ENCODE peak calls at places on chromosome 12, in ten cellular contexts. One of them, this sample, is unnamed.

GRCh38 chr12:8831116-8831515 is 8.7 kb downstream of the A2ML1 start:
- DNase-seq in psoas muscle: no peak
- DNase-seq in Peyer's patch: no peak
- DNase-seq in ascending aorta: no peak
- DNase-seq in neural crest cell: no peak
- DNase-seq in glutamatergic neuron: no peak
- DNase-seq in GDM1: no peak
- DNase-seq in choroid plexus epithelial cell: no peak
- DNase-seq in NCI-H1436: no peak
- DNase-seq in WERI-Rb-1: no peak
- DNase-seq in this sample: no peak

GRCh38 chr12:108181095-108181454 is 52.0 kb downstream of the WSCD2 start:
- DNase-seq in choroid plexus epithelial cell: no peak
- DNase-seq in psoas muscle: no peak
- DNase-seq in ascending aorta: no peak
- DNase-seq in GDM1: no peak
- DNase-seq in neural crest cell: no peak
- DNase-seq in glutamatergic neuron: no peak
- DNase-seq in Peyer's patch: no peak
- DNase-seq in NCI-H1436: no peak
- DNase-seq in WERI-Rb-1: no peak
- DNase-seq in this sample: no peak

GRCh38 chr12:118307069-118307954 is 65.4 kb downstream of the TAOK3 start:
- DNase-seq in glutamatergic neuron: no peak
- DNase-seq in WERI-Rb-1: no peak
- DNase-seq in NCI-H1436: no peak
- DNase-seq in GDM1: no peak
- DNase-seq in psoas muscle: no peak
- DNase-seq in neural crest cell: no peak
- DNase-seq in choroid plexus epithelial cell: peak
- DNase-seq in Peyer's patch: no peak
- DNase-seq in ascending aorta: no peak
- DNase-seq in this sample: peak

GRCh38 chr12:3604750-3605638 is 114.0 kb downstream of the PRMT8 start:
- DNase-seq in psoas muscle: peak
- DNase-seq in WERI-Rb-1: no peak
- DNase-seq in Peyer's patch: no peak
- DNase-seq in GDM1: peak
- DNase-seq in glutamatergic neuron: no peak
- DNase-seq in neural crest cell: no peak
- DNase-seq in NCI-H1436: peak
- DNase-seq in ascending aorta: no peak
- DNase-seq in choroid plexus epithelial cell: no peak
- DNase-seq in this sample: peak

GRCh38 chr12:75585309-75585708 is 73.9 kb upstream of the KRR1 start:
- DNase-seq in neural crest cell: no peak
- DNase-seq in NCI-H1436: no peak
- DNase-seq in psoas muscle: no peak
- DNase-seq in GDM1: no peak
- DNase-seq in ascending aorta: no peak
- DNase-seq in Peyer's patch: no peak
- DNase-seq in glutamatergic neuron: no peak
- DNase-seq in choroid plexus epithelial cell: peak
- DNase-seq in WERI-Rb-1: no peak
- DNase-seq in this sample: peak

GRCh38 chr12:9856154-9856553 is 13.0 kb downstream of the CLEC2B start:
- DNase-seq in psoas muscle: no peak
- DNase-seq in GDM1: no peak
- DNase-seq in ascending aorta: no peak
- DNase-seq in NCI-H1436: no peak
- DNase-seq in Peyer's patch: no peak
- DNase-seq in neural crest cell: no peak
- DNase-seq in WERI-Rb-1: no peak
- DNase-seq in choroid plexus epithelial cell: no peak
- DNase-seq in glutamatergic neuron: no peak
- DNase-seq in this sample: no peak

GRCh38 chr12:56469007-56469930 is 891 bp downstream of the SPRYD4 start:
- DNase-seq in WERI-Rb-1: no peak
- DNase-seq in ascending aorta: no peak
- DNase-seq in neural crest cell: no peak
- DNase-seq in choroid plexus epithelial cell: no peak
- DNase-seq in Peyer's patch: peak
- DNase-seq in glutamatergic neuron: no peak
- DNase-seq in GDM1: no peak
- DNase-seq in NCI-H1436: no peak
- DNase-seq in psoas muscle: peak
- DNase-seq in this sample: no peak

GRCh38 chr12:10331642-10332239 is 24.1 kb downstream of the KLRD1 start:
- DNase-seq in NCI-H1436: no peak
- DNase-seq in Peyer's patch: no peak
- DNase-seq in ascending aorta: no peak
- DNase-seq in choroid plexus epithelial cell: peak
- DNase-seq in neural crest cell: no peak
- DNase-seq in WERI-Rb-1: peak
- DNase-seq in glutamatergic neuron: no peak
- DNase-seq in GDM1: no peak
- DNase-seq in psoas muscle: no peak
- DNase-seq in this sample: peak

GRCh38 chr12:7134371-7135166 is 4.4 kb downstream of the CLSTN3 start:
- DNase-seq in neural crest cell: no peak
- DNase-seq in glutamatergic neuron: no peak
- DNase-seq in NCI-H1436: no peak
- DNase-seq in ascending aorta: no peak
- DNase-seq in choroid plexus epithelial cell: no peak
- DNase-seq in psoas muscle: no peak
- DNase-seq in Peyer's patch: no peak
- DNase-seq in WERI-Rb-1: no peak
- DNase-seq in GDM1: no peak
- DNase-seq in this sample: no peak

GRCh38 chr12:90575995-90576394 is 379.0 kb downstream of the CCER1 start:
- DNase-seq in GDM1: no peak
- DNase-seq in NCI-H1436: no peak
- DNase-seq in ascending aorta: no peak
- DNase-seq in glutamatergic neuron: no peak
- DNase-seq in psoas muscle: no peak
- DNase-seq in WERI-Rb-1: no peak
- DNase-seq in Peyer's patch: no peak
- DNase-seq in neural crest cell: no peak
- DNase-seq in choroid plexus epithelial cell: no peak
- DNase-seq in this sample: no peak

GRCh38 chr12:3117628-3118027 is 40.4 kb downstream of the TSPAN9 start:
- DNase-seq in GDM1: no peak
- DNase-seq in NCI-H1436: no peak
- DNase-seq in choroid plexus epithelial cell: peak
- DNase-seq in glutamatergic neuron: no peak
- DNase-seq in psoas muscle: peak
- DNase-seq in Peyer's patch: no peak
- DNase-seq in ascending aorta: no peak
- DNase-seq in WERI-Rb-1: no peak
- DNase-seq in neural crest cell: no peak
- DNase-seq in this sample: peak

GRCh38 chr12:100826323-100826722 is 31.7 kb downstream of the ANO4 start:
- DNase-seq in NCI-H1436: no peak
- DNase-seq in WERI-Rb-1: no peak
- DNase-seq in Peyer's patch: no peak
- DNase-seq in psoas muscle: no peak
- DNase-seq in neural crest cell: peak
- DNase-seq in choroid plexus epithelial cell: peak
- DNase-seq in glutamatergic neuron: no peak
- DNase-seq in ascending aorta: no peak
- DNase-seq in GDM1: no peak
- DNase-seq in this sample: peak

GRCh38 chr12:116609715-116610114 is 50.5 kb downstream of the MAP1LC3B2 start:
- DNase-seq in psoas muscle: no peak
- DNase-seq in choroid plexus epithelial cell: no peak
- DNase-seq in GDM1: peak
- DNase-seq in WERI-Rb-1: peak
- DNase-seq in Peyer's patch: no peak
- DNase-seq in neural crest cell: peak
- DNase-seq in ascending aorta: no peak
- DNase-seq in glutamatergic neuron: peak
- DNase-seq in NCI-H1436: no peak
- DNase-seq in this sample: no peak

GRCh38 chr12:96190403-96191170 is 3.6 kb upstream of the ELK3 start:
- DNase-seq in WERI-Rb-1: no peak
- DNase-seq in psoas muscle: no peak
- DNase-seq in glutamatergic neuron: no peak
- DNase-seq in NCI-H1436: no peak
- DNase-seq in ascending aorta: no peak
- DNase-seq in neural crest cell: no peak
- DNase-seq in Peyer's patch: no peak
- DNase-seq in GDM1: peak
- DNase-seq in choroid plexus epithelial cell: peak
- DNase-seq in this sample: no peak

GRCh38 chr12:93682846-93683261 is 5.7 kb downstream of the CRADD start:
- DNase-seq in Peyer's patch: no peak
- DNase-seq in choroid plexus epithelial cell: no peak
- DNase-seq in glutamatergic neuron: no peak
- DNase-seq in psoas muscle: peak
- DNase-seq in GDM1: no peak
- DNase-seq in ascending aorta: no peak
- DNase-seq in neural crest cell: no peak
- DNase-seq in WERI-Rb-1: peak
- DNase-seq in NCI-H1436: no peak
- DNase-seq in this sample: no peak

GRCh38 chr12:46664771-46665287 is 161.0 kb downstream of the SLC38A4 start:
- DNase-seq in WERI-Rb-1: no peak
- DNase-seq in ascending aorta: no peak
- DNase-seq in psoas muscle: no peak
- DNase-seq in neural crest cell: no peak
- DNase-seq in GDM1: peak
- DNase-seq in choroid plexus epithelial cell: peak
- DNase-seq in NCI-H1436: no peak
- DNase-seq in glutamatergic neuron: no peak
- DNase-seq in Peyer's patch: no peak
- DNase-seq in this sample: peak

GRCh38 chr12:120043421-120043820 is 54.4 kb downstream of the BICDL1 start:
- DNase-seq in GDM1: no peak
- DNase-seq in neural crest cell: no peak
- DNase-seq in glutamatergic neuron: no peak
- DNase-seq in choroid plexus epithelial cell: no peak
- DNase-seq in Peyer's patch: no peak
- DNase-seq in NCI-H1436: no peak
- DNase-seq in ascending aorta: no peak
- DNase-seq in WERI-Rb-1: peak
- DNase-seq in psoas muscle: no peak
- DNase-seq in this sample: no peak

GRCh38 chr12:86914716-86915115 is 658.5 kb upstream of the MGAT4C start:
- DNase-seq in NCI-H1436: peak
- DNase-seq in Peyer's patch: no peak
- DNase-seq in choroid plexus epithelial cell: peak
- DNase-seq in ascending aorta: no peak
- DNase-seq in WERI-Rb-1: peak
- DNase-seq in glutamatergic neuron: no peak
- DNase-seq in neural crest cell: peak
- DNase-seq in GDM1: no peak
- DNase-seq in psoas muscle: no peak
- DNase-seq in this sample: peak

GRCh38 chr12:6318440-6318879 is 8.0 kb downstream of the PLEKHG6 start:
- DNase-seq in NCI-H1436: no peak
- DNase-seq in ascending aorta: no peak
- DNase-seq in Peyer's patch: no peak
- DNase-seq in WERI-Rb-1: no peak
- DNase-seq in psoas muscle: peak
- DNase-seq in neural crest cell: no peak
- DNase-seq in GDM1: no peak
- DNase-seq in choroid plexus epithelial cell: no peak
- DNase-seq in glutamatergic neuron: no peak
- DNase-seq in this sample: no peak

GRCh38 chr12:53735556-53735955 is 8.3 kb upstream of the CALCOCO1 start:
- DNase-seq in glutamatergic neuron: no peak
- DNase-seq in ascending aorta: no peak
- DNase-seq in Peyer's patch: no peak
- DNase-seq in psoas muscle: peak
- DNase-seq in choroid plexus epithelial cell: no peak
- DNase-seq in neural crest cell: no peak
- DNase-seq in WERI-Rb-1: no peak
- DNase-seq in GDM1: no peak
- DNase-seq in NCI-H1436: no peak
- DNase-seq in this sample: no peak

GRCh38 chr12:53867216-53868012 is 71.2 kb upstream of the HOXC13 start:
- DNase-seq in Peyer's patch: no peak
- DNase-seq in glutamatergic neuron: no peak
- DNase-seq in ascending aorta: no peak
- DNase-seq in choroid plexus epithelial cell: peak
- DNase-seq in psoas muscle: no peak
- DNase-seq in NCI-H1436: no peak
- DNase-seq in WERI-Rb-1: no peak
- DNase-seq in GDM1: no peak
- DNase-seq in neural crest cell: no peak
- DNase-seq in this sample: peak

GRCh38 chr12:880656-881055 is 68.8 kb downstream of the RAD52 start:
- DNase-seq in neural crest cell: no peak
- DNase-seq in Peyer's patch: no peak
- DNase-seq in WERI-Rb-1: no peak
- DNase-seq in glutamatergic neuron: no peak
- DNase-seq in choroid plexus epithelial cell: no peak
- DNase-seq in ascending aorta: no peak
- DNase-seq in GDM1: no peak
- DNase-seq in NCI-H1436: no peak
- DNase-seq in psoas muscle: no peak
- DNase-seq in this sample: no peak

GRCh38 chr12:107225626-107226025 is 132.3 kb upstream of the CRY1 start:
- DNase-seq in glutamatergic neuron: no peak
- DNase-seq in GDM1: no peak
- DNase-seq in ascending aorta: no peak
- DNase-seq in Peyer's patch: no peak
- DNase-seq in neural crest cell: no peak
- DNase-seq in choroid plexus epithelial cell: peak
- DNase-seq in WERI-Rb-1: no peak
- DNase-seq in psoas muscle: no peak
- DNase-seq in NCI-H1436: no peak
- DNase-seq in this sample: peak

GRCh38 chr12:114665411-114666181 is 18.4 kb downstream of the TBX3 start:
- DNase-seq in WERI-Rb-1: no peak
- DNase-seq in Peyer's patch: no peak
- DNase-seq in GDM1: no peak
- DNase-seq in choroid plexus epithelial cell: no peak
- DNase-seq in NCI-H1436: no peak
- DNase-seq in neural crest cell: no peak
- DNase-seq in psoas muscle: no peak
- DNase-seq in glutamatergic neuron: no peak
- DNase-seq in ascending aorta: no peak
- DNase-seq in this sample: no peak

GRCh38 chr12:28780096-28780495 is 369.0 kb upstream of the FAR2 start:
- DNase-seq in GDM1: no peak
- DNase-seq in psoas muscle: no peak
- DNase-seq in ascending aorta: no peak
- DNase-seq in neural crest cell: no peak
- DNase-seq in choroid plexus epithelial cell: peak
- DNase-seq in glutamatergic neuron: no peak
- DNase-seq in NCI-H1436: no peak
- DNase-seq in Peyer's patch: no peak
- DNase-seq in WERI-Rb-1: no peak
- DNase-seq in this sample: peak

GRCh38 chr12:109433618-109434017 is 43.5 kb downstream of the KCTD10 start:
- DNase-seq in ascending aorta: no peak
- DNase-seq in NCI-H1436: no peak
- DNase-seq in choroid plexus epithelial cell: no peak
- DNase-seq in glutamatergic neuron: peak
- DNase-seq in neural crest cell: no peak
- DNase-seq in WERI-Rb-1: peak
- DNase-seq in GDM1: no peak
- DNase-seq in psoas muscle: no peak
- DNase-seq in Peyer's patch: no peak
- DNase-seq in this sample: no peak

GRCh38 chr12:110530511-110530910 is 28.4 kb downstream of the RAD9B start:
- DNase-seq in NCI-H1436: no peak
- DNase-seq in Peyer's patch: no peak
- DNase-seq in ascending aorta: no peak
- DNase-seq in neural crest cell: no peak
- DNase-seq in choroid plexus epithelial cell: no peak
- DNase-seq in GDM1: no peak
- DNase-seq in WERI-Rb-1: no peak
- DNase-seq in psoas muscle: no peak
- DNase-seq in glutamatergic neuron: no peak
- DNase-seq in this sample: no peak

GRCh38 chr12:27176765-27177164 is 67.3 kb upstream of the STK38L start:
- DNase-seq in choroid plexus epithelial cell: peak
- DNase-seq in glutamatergic neuron: no peak
- DNase-seq in neural crest cell: no peak
- DNase-seq in GDM1: no peak
- DNase-seq in Peyer's patch: no peak
- DNase-seq in psoas muscle: no peak
- DNase-seq in NCI-H1436: no peak
- DNase-seq in ascending aorta: no peak
- DNase-seq in WERI-Rb-1: no peak
- DNase-seq in this sample: peak

This sample was measured in iris pigment epithelial cell.